ENCODE peak calls at places on chromosome X, in five cellular contexts. R, J, Q, O and L are unnamed samples.

GRCh38 chrX:136747003-136747986 is 33.4 kb downstream of the ARHGEF6 start:
- DNase-seq in R (no peak), J (no peak), O (no peak), Q (no peak), L (no peak)

GRCh38 chrX:34300871-34301270 is 168.8 kb upstream of the FAM47A start:
- DNase-seq in J (peak; percentile 6), Q (no peak), O (peak; percentile 53), R (no peak), L (peak; percentile 38)

GRCh38 chrX:39985116-39985515 is 112.6 kb downstream of the BCOR start:
- DNase-seq in J (no peak), O (no peak), R (no peak), Q (no peak), L (no peak)

GRCh38 chrX:70196961-70197805 is 19.9 kb downstream of the DGAT2L6 start:
- DNase-seq in R (no peak), Q (peak; percentile 42), O (peak; percentile 58), J (peak; percentile 34), L (peak; percentile 20)

GRCh38 chrX:124529786-124530185 is 183.4 kb downstream of the SH2D1A start:
- DNase-seq in J (no peak), R (no peak), O (no peak), Q (no peak), L (no peak)

GRCh38 chrX:19990225-19990518 is 689 bp downstream of the BCLAF3 start:
- DNase-seq in R (no peak), Q (peak; percentile 10), O (no peak), J (no peak), L (no peak)

GRCh38 chrX:70500826-70501225 is 56.2 kb downstream of the DLG3 start:
- DNase-seq in Q (no peak), R (no peak), J (no peak), O (no peak), L (no peak)

GRCh38 chrX:48896611-48897011 is 957 bp downstream of the TIMM17B start:
- DNase-seq in R (peak; percentile 58), J (peak; percentile 42), Q (no peak), O (no peak), L (no peak)

GRCh38 chrX:140508958-140509357 is 4.1 kb upstream of the SOX3 start:
- DNase-seq in R (no peak), Q (no peak), J (no peak), O (no peak), L (no peak)

GRCh38 chrX:50813843-50814661 is at the start of gene SHROOM4:
- DNase-seq in Q (no peak), J (peak; percentile 77), O (peak; percentile 69), R (peak; percentile 78), L (peak; percentile 19)

GRCh38 chrX:45806410-45807121 is 605.9 kb upstream of the DIPK2B start:
- DNase-seq in O (no peak), J (peak; percentile 98), R (no peak), Q (no peak), L (no peak)

GRCh38 chrX:48071064-48071985 is at the start of gene ZNF630:
- DNase-seq in Q (peak; percentile 70), O (peak; percentile 49), J (peak; percentile 68), R (peak; percentile 92), L (peak; percentile 41)

GRCh38 chrX:132622130-132622529 is 133.3 kb upstream of the MBNL3 start:
- DNase-seq in Q (no peak), J (peak; percentile 71), O (no peak), R (no peak), L (no peak)

GRCh38 chrX:93673869-93674271 is at the start of gene FAM133A:
- DNase-seq in R (no peak), J (peak; percentile 73), Q (no peak), O (no peak), L (no peak)

GRCh38 chrX:40105016-40105790 is 7.4 kb upstream of the BCOR start:
- DNase-seq in O (no peak), Q (peak; percentile 21), R (peak; percentile 91), J (peak; percentile 51), L (no peak)

GRCh38 chrX:153517421-153517820 is at the start of gene ATP2B3:
- DNase-seq in O (peak; percentile 44), Q (no peak), J (no peak), R (no peak), L (no peak)

GRCh38 chrX:21975827-21976226 is 35.3 kb downstream of the SMS start:
- DNase-seq in O (no peak), R (no peak), J (peak; percentile 71), Q (no peak), L (no peak)

GRCh38 chrX:20529301-20529700 is 262.6 kb upstream of the RPS6KA3 start:
- DNase-seq in R (no peak), O (no peak), Q (no peak), J (no peak), L (no peak)

GRCh38 chrX:116239944-116240391 is 69.4 kb downstream of the AGTR2 start:
- DNase-seq in J (peak; percentile 36), R (no peak), O (no peak), Q (no peak), L (no peak)

GRCh38 chrX:108735087-108735679 is 1.2 kb downstream of the IRS4 start:
- DNase-seq in Q (peak; percentile 49), J (no peak), R (no peak), O (peak; percentile 48), L (peak; percentile 34)

GRCh38 chrX:108735680-108736508 is 469 bp downstream of the IRS4 start:
- DNase-seq in J (peak; percentile 9), R (no peak), O (peak; percentile 56), Q (no peak), L (peak; percentile 15)

GRCh38 chrX:108737754-108738153 is 1.4 kb upstream of the IRS4 start:
- DNase-seq in Q (no peak), O (no peak), R (no peak), J (no peak), L (no peak)

GRCh38 chrX:108734426-108734825 is 1.9 kb downstream of the IRS4 start:
- DNase-seq in J (no peak), Q (no peak), R (peak; percentile 61), O (no peak), L (no peak)

GRCh38 chrX:108736509-108737479 is at the start of gene IRS4:
- DNase-seq in R (no peak), Q (no peak), O (peak; percentile 82), J (peak; percentile 8), L (peak; percentile 70)
- TF ChIP-seq CTCF in R (no peak), Q (no peak), O (no peak), J (no peak), L (peak; percentile 44)

GRCh38 chrX:106791495-106791894 is 11.0 kb upstream of the TBC1D8B start:
- DNase-seq in O (no peak), Q (no peak), J (peak; percentile 13), R (no peak), L (no peak)
- TF ChIP-seq CTCF in O (peak; percentile 15), Q (peak; percentile 58), J (peak; percentile 28), R (no peak), L (peak; percentile 58)

GRCh38 chrX:8849945-8850344 is 48.8 kb upstream of the FAM9A start:
- DNase-seq in Q (no peak), R (no peak), O (no peak), J (no peak), L (no peak)
- TF ChIP-seq CTCF in Q (no peak), R (no peak), O (no peak), J (peak; percentile 14), L (no peak)

DNA sequence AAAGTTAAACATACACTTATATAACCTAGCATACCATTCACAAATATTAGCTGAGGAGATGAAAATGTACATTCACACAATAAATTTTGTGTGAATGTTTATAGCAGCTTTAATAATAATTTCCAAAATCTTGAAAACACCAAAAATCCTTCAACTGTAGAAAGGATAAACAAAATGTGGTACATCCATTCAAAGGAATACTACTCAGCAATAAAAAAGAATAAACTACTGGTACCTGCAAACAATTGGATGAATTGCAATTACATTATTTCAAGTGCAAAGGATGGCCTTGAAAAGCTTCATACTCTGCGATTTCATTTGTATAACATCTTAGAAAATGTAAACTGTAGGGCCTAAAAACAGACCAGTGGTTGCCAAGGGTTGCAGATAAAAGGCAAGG is 11.7 kb upstream of the RPS6KA6 start:
- DNase-seq in J (no peak), Q (no peak), R (no peak), O (no peak), L (no peak)
- TF ChIP-seq CTCF in J (no peak), Q (no peak), R (no peak), O (no peak), L (no peak)